ENCODE peak calls at places on chromosomes 5 and 9, in nine cellular contexts. M is fibroblast of lung; J is activated naive CD8-positive, alpha-beta T cell treated with anti-CD3 and anti-CD28 coated beads, Interleukin-2, amount 50 U/mL, for 24 hours; N is epithelial cell of proximal tubule; I is NAMALWA; G is smooth muscle cell of the brain vasculature; W is ELF-1; K is H7; S is activated T-helper 1 cell treated with Interleukin-2 at 50 U/mL for 16 hours. B is an unnamed sample.

GRCh38 chr9:33138768-33139167 is 28.4 kb downstream of the B4GALT1 start:
- DNase-seq in S (no peak), J (no peak), I (no peak), K (peak), W (no peak), N (no peak), G (no peak), M (no peak), B (no peak)

GRCh38 chr9:94603259-94603776 is 9.7 kb upstream of the FBP2 start:
- DNase-seq in M (peak), I (peak), K (peak), N (no peak), W (peak), S (peak), J (peak), G (peak), B (peak)

GRCh38 chr5:102421647-102422046 is 77.2 kb downstream of the SLCO6A1 start:
- DNase-seq in S (no peak), N (peak), M (no peak), W (peak), J (no peak), I (no peak), K (no peak), G (no peak), B (no peak)

GRCh38 chr9:80026121-80026520 is 454.4 kb downstream of the TLE4 start:
- DNase-seq in S (no peak), G (no peak), M (no peak), W (no peak), N (no peak), K (no peak), J (no peak), I (no peak), B (no peak)

GRCh38 chr9:76803762-76804161 is 39.5 kb downstream of the PCA3 start:
- DNase-seq in J (no peak), I (no peak), W (peak), K (no peak), M (no peak), S (no peak), G (no peak), N (no peak), B (no peak)

GRCh38 chr9:125889524-125890473 is 142.6 kb downstream of the PBX3 start:
- DNase-seq in W (peak), J (peak), G (no peak), K (peak), N (peak), I (peak), S (no peak), M (peak), B (peak)

GRCh38 chr5:168831438-168831837 is 252.3 kb upstream of the PANK3 start:
- DNase-seq in W (no peak), I (no peak), K (no peak), S (no peak), G (no peak), M (no peak), N (no peak), J (no peak), B (no peak)

GRCh38 chr9:90960941-90961340 is 159.3 kb downstream of the SYK start:
- DNase-seq in M (no peak), N (no peak), I (no peak), J (no peak), S (no peak), K (no peak), G (no peak), W (no peak), B (no peak)

GRCh38 chr9:86783884-86784283 is 163.4 kb downstream of the GAS1 start:
- DNase-seq in J (no peak), M (peak), S (no peak), G (peak), I (no peak), N (peak), K (no peak), W (no peak), B (no peak)

GRCh38 chr9:112002847-112003457 is 106.3 kb downstream of the UGCG start:
- DNase-seq in J (no peak), G (no peak), W (no peak), M (peak), I (no peak), K (no peak), S (no peak), N (no peak), B (no peak)

GRCh38 chr9:1005043-1005667 is 28.7 kb downstream of the DMRT3 start:
- DNase-seq in K (peak), W (peak), J (no peak), M (peak), N (peak), G (no peak), I (peak), S (no peak), B (no peak)

GRCh38 chr9:112443200-112443599 is 43.4 kb upstream of the KIAA1958 start:
- DNase-seq in W (no peak), J (peak), N (no peak), M (peak), I (peak), S (no peak), G (no peak), K (no peak), B (no peak)

GRCh38 chr9:111559000-111559610 is 34.1 kb downstream of the ZNF483 start:
- DNase-seq in N (peak), M (peak), I (no peak), W (peak), S (no peak), J (no peak), K (no peak), G (no peak), B (no peak)

GRCh38 chr9:95286151-95286550 is 31.4 kb downstream of the FANCC start:
- DNase-seq in I (no peak), W (no peak), K (no peak), J (no peak), M (no peak), G (no peak), S (no peak), N (no peak), B (no peak)

GRCh38 chr5:133948721-133949120 is 19.7 kb downstream of the C5orf15 start:
- DNase-seq in M (no peak), J (no peak), W (no peak), I (no peak), N (no peak), G (no peak), S (no peak), K (no peak), B (no peak)

GRCh38 chr9:115132648-115133047 is 14.7 kb upstream of the TNC start:
- DNase-seq in N (no peak), K (no peak), I (no peak), S (no peak), M (peak), J (no peak), W (no peak), G (no peak), B (peak)

GRCh38 chr5:60196382-60197113 is 303.0 kb upstream of the PDE4D start:
- DNase-seq in S (no peak), W (no peak), J (no peak), K (no peak), M (peak), I (no peak), G (peak), N (peak), B (no peak)

GRCh38 chr9:137777761-137778160 is 99.8 kb upstream of the CACNA1B start:
- DNase-seq in J (no peak), G (no peak), S (no peak), N (no peak), W (peak), I (no peak), K (no peak), M (no peak), B (no peak)

GRCh38 chr9:126436545-126437269 is 110.1 kb downstream of the MVB12B start:
- DNase-seq in J (no peak), W (no peak), I (no peak), S (no peak), G (no peak), M (no peak), K (no peak), N (no peak), B (no peak)

GRCh38 chr5:142621227-142621626 is 64.7 kb downstream of the FGF1 start:
- DNase-seq in M (peak), J (no peak), N (no peak), K (peak), I (no peak), G (no peak), W (no peak), S (no peak), B (no peak)

GRCh38 chr5:143593723-143594122 is 190.2 kb upstream of the NR3C1 start:
- DNase-seq in S (no peak), N (no peak), K (no peak), G (no peak), I (peak), M (no peak), J (no peak), W (no peak), B (no peak)

GRCh38 chr9:77575785-77576184 is 72.3 kb downstream of the GNA14 start:
- DNase-seq in N (no peak), K (peak), J (no peak), G (no peak), I (peak), S (no peak), W (no peak), M (peak), B (peak)

GRCh38 chr5:65989115-65989514 is 62.7 kb downstream of the ERBIN start:
- DNase-seq in M (no peak), S (no peak), W (no peak), I (no peak), N (no peak), G (no peak), K (no peak), J (no peak), B (no peak)

GRCh38 chr5:150640311-150641005 is at the start of gene SYNPO:
- DNase-seq in G (no peak), W (peak), I (no peak), N (peak), J (no peak), K (no peak), M (peak), S (no peak), B (no peak)

GRCh38 chr9:6845128-6845826 is 87.5 kb downstream of the KDM4C start:
- DNase-seq in K (no peak), S (no peak), W (no peak), G (no peak), J (no peak), M (no peak), I (no peak), N (no peak), B (no peak)

GRCh38 chr9:124366476-124367220 is 48.6 kb downstream of the PSMB7 start:
- DNase-seq in W (no peak), G (no peak), M (no peak), K (no peak), S (no peak), J (no peak), N (no peak), I (no peak), B (no peak)

GRCh38 chr5:16593013-16593412 is 23.8 kb downstream of the RETREG1 start:
- DNase-seq in S (no peak), M (peak), K (no peak), N (peak), J (no peak), I (no peak), W (no peak), G (peak), B (no peak)

GRCh38 chr5:10030219-10030831 is 219.4 kb downstream of the ATPSCKMT start:
- DNase-seq in I (peak), W (peak), N (no peak), M (peak), J (no peak), K (peak), G (no peak), S (no peak), B (no peak)

GRCh38 chr5:15598294-15598902 is 98.4 kb downstream of the FBXL7 start:
- DNase-seq in K (no peak), N (no peak), S (no peak), M (no peak), I (peak), G (no peak), W (no peak), J (peak), B (peak)

GRCh38 chr9:27398982-27399653 is 102.2 kb upstream of the EQTN start:
- DNase-seq in W (no peak), M (no peak), S (no peak), G (no peak), K (no peak), N (no peak), J (no peak), I (no peak), B (no peak)

GRCh38 chr5:79237735-79238560 is 2.0 kb downstream of the JMY start:
- DNase-seq in N (no peak), M (peak), K (no peak), I (peak), G (no peak), J (no peak), W (no peak), S (no peak), B (no peak)

GRCh38 chr5:124661317-124662141 is 84.9 kb downstream of the ZNF608 start:
- DNase-seq in K (no peak), W (peak), N (peak), M (peak), S (no peak), I (no peak), J (no peak), G (no peak), B (no peak)

GRCh38 chr9:93125331-93125894 is 8.6 kb downstream of the NINJ1 start:
- DNase-seq in I (no peak), J (no peak), M (no peak), G (no peak), S (no peak), K (no peak), W (no peak), N (no peak), B (no peak)

GRCh38 chr5:56161927-56162326 is 71.2 kb downstream of the ANKRD55 start:
- DNase-seq in M (no peak), G (no peak), K (no peak), J (no peak), W (peak), I (no peak), S (no peak), N (no peak), B (no peak)

GRCh38 chr9:91424403-91425176 is 958 bp upstream of the NFIL3 start:
- DNase-seq in W (peak), S (peak), J (peak), K (peak), N (no peak), G (no peak), M (peak), I (peak), B (peak)

GRCh38 chr5:67416133-67416937 is 219.7 kb upstream of the CD180 start:
- DNase-seq in N (no peak), K (no peak), J (no peak), I (no peak), G (peak), S (no peak), W (peak), M (no peak), B (no peak)

GRCh38 chr5:1409386-1410110 is 35.7 kb downstream of the SLC6A3 start:
- DNase-seq in G (no peak), J (peak), W (peak), S (no peak), N (no peak), K (peak), I (peak), M (peak), B (peak)